ENCODE peak calls at places on chromosomes 11 and 22, in six cellular contexts. E is ovary, B is stomach, J is A549, D is tibial nerve, R is SK-N-SH. M is an unnamed sample.

GRCh38 chr11:106585061-106585460 is 433.2 kb downstream of the GUCY1A2 start:
- DNase-seq in R (peak; percentile 1), D (no peak), J (no peak), B (no peak), E (no peak), M (no peak)

GRCh38 chr11:15584158-15584557 is 469.4 kb downstream of the INSC start:
- DNase-seq in R (peak; percentile 56), D (no peak), B (no peak), E (no peak), J (no peak), M (no peak)

GRCh38 chr22:39456262-39457046 is at the start of gene MGAT3:
- DNase-seq in D (no peak), R (peak; percentile 57), B (no peak), J (no peak), E (no peak), M (no peak)

GRCh38 chr11:130159657-130160459 is at the start of gene ST14:
- DNase-seq in E (no peak), J (no peak), R (peak; percentile 54), B (peak; percentile 89), D (no peak), M (no peak)

GRCh38 chr11:112801286-112802088 is 159.7 kb upstream of the NCAM1 start:
- DNase-seq in J (no peak), B (no peak), D (no peak), R (no peak), E (no peak), M (no peak)

GRCh38 chr22:46055851-46056168 is 78.8 kb upstream of the WNT7B start:
- DNase-seq in B (no peak), R (no peak), J (no peak), E (no peak), D (no peak), M (no peak)

GRCh38 chr11:70556884-70557741 is 158.8 kb downstream of the CTTN start:
- DNase-seq in R (no peak), J (no peak), B (no peak), D (no peak), E (no peak), M (no peak)

GRCh38 chr11:130725417-130726233 is 190.7 kb downstream of the SNX19 start:
- DNase-seq in D (no peak), B (no peak), R (no peak), E (no peak), J (no peak), M (no peak)

GRCh38 chr11:125083312-125084056 is 20.4 kb downstream of the SLC37A2 start:
- DNase-seq in E (no peak), D (no peak), J (no peak), R (no peak), B (no peak), M (no peak)

GRCh38 chr11:110479445-110480101 is 49.8 kb downstream of the FDX1 start:
- DNase-seq in B (no peak), J (no peak), D (no peak), R (no peak), E (no peak), M (no peak)

GRCh38 chr11:62458212-62459002 is 39.6 kb downstream of the SCGB1A1 start:
- DNase-seq in J (no peak), B (no peak), R (no peak), D (no peak), E (no peak), M (no peak)

GRCh38 chr11:23605001-23605400 is 744.7 kb upstream of the CCDC179 start:
- DNase-seq in D (no peak), R (no peak), J (no peak), B (no peak), E (no peak), M (no peak)
- H3K27ac ChIP-seq in D (no peak overlapping the region), R (no peak overlapping the region), J (no peak overlapping the region), B (no peak overlapping the region), E (no peak overlapping the region), M (no peak overlapping the region)

DNA sequence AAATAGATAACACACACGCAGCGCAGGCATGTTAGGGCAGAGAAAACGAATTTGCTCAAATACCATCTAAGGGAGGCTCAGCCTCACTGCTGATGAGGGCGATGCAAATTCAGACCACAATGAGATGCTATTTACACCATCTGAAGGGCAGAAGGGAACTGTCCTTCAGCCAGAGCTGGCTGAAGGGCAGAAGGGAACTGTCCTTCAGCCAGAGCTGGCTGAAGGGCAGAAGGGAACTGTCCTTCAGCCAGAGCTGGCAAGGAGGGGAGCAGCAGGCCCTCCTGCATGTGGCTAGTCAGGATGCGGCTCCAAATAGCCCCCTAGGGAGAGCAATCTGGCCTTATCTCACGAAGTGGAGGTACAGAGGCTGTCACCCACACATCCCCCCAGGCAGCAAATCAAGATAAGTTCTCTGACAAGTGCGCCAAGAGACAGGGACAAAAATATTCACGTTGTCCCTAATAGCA is 7.5 kb upstream of the SLC39A13 start:
- DNase-seq in D (no peak), B (no peak), R (peak; percentile 83), E (no peak), J (no peak), M (no peak)
- TF ChIP-seq EP300 in D (no peak), B (no peak), R (peak; percentile 62), E (no peak), J (no peak), M (no peak)

GRCh38 chr11:63893355-63893754 is 23.6 kb downstream of the RCOR2 start:
- DNase-seq in R (no peak), B (no peak), J (no peak), E (no peak), D (no peak), M (no peak)
- H3K4me3 ChIP-seq in R (no peak overlapping the region), B (no peak overlapping the region), J (no peak overlapping the region), E (no peak overlapping the region), D (no peak overlapping the region), M (no peak overlapping the region)

DNA sequence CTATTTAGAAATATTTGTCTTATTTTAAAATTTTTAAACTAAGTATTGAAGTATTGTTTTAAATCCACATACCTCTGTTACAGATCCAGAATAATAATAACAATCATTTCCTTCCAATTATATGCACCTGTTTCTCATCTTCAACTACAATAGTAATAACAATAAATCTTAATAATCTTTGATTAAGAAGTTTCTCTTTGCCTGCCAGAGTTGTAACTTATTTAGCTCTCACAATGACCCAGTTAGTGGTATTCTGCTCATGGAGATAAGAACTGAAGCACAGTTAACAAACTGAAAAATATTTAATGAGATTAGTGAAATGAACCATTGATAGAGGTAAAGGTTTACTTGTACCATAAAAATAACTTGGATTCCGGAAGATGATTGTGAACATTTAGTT is 796.3 kb downstream of the LUZP2 start:
- DNase-seq in R (peak; percentile 1), B (no peak), E (no peak), D (no peak), J (no peak), M (no peak)
- H3K27ac ChIP-seq in R (no peak overlapping the region), B (no peak overlapping the region), E (no peak overlapping the region), D (no peak overlapping the region), J (no peak overlapping the region), M (no peak overlapping the region)

GRCh38 chr22:48595511-48595905 is 1232.2 kb downstream of the BRD1 start:
- DNase-seq in D (no peak), E (no peak), J (no peak), R (no peak), B (no peak), M (no peak)
- TF ChIP-seq EP300 in D (no peak), E (no peak), J (no peak), R (no peak), B (no peak), M (no peak)

DNA sequence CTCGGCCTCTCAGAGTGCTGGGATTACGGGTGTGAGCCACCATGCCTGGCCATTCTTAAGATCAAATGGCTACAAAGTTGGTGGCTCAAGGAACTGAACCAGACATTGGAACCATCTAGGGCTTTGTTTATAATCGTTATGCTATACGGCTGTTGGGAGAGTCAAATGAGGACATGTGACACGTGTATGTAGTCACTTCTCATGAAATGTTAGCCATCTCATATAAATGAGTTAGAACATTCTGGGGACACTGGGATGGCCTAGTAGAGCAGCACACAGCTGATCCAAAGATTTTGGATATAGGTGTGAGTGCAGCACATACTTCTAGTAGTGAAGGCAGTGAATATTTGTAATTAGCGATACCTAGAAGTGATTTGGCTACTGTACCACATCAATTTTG is 6.6 kb upstream of the RBM4 start:
- DNase-seq in E (no peak), D (no peak), B (no peak), R (no peak), J (no peak), M (no peak)
- H3K4me3 ChIP-seq in E (no peak overlapping the region), D (no peak overlapping the region), B (no peak overlapping the region), R (no peak overlapping the region), J (no peak overlapping the region), M (no peak overlapping the region)

GRCh38 chr11:115503886-115504278 is 333 bp downstream of the CADM1 start:
- DNase-seq in J (peak; percentile 28), B (no peak), E (no peak), R (peak; percentile 64), D (no peak), M (no peak)
- H3K27ac ChIP-seq in J (peak overlapping the region; percentile 95), B (peak overlapping the region; percentile 83), E (peak overlapping the region; percentile 77), R (peak overlapping the region; percentile 93), D (peak overlapping the region; percentile 79), M (peak overlapping the region; percentile 86)